ENCODE peak calls at places on chromosomes 1 and 21, in four cellular contexts. D is GM23248, C is PC-3, T is neural progenitor cell. M is an unnamed sample.
A peak's percentile ranks its signal among the peaks of the same experiment; 100 is the strongest.

GRCh38 chr1:209845405-209845725 is 17.6 kb downstream of the UTP25 start:
- DNase-seq in D (no peak), T (no peak), C (no peak), M (no peak)

GRCh38 chr1:179853102-179853501 is 24.5 kb downstream of the TOR1AIP2 start:
- DNase-seq in T (no peak), C (no peak), D (no peak), M (no peak)

GRCh38 chr21:45957986-45958610 is 23.5 kb upstream of the COL6A1 start:
- DNase-seq in T (no peak), D (peak; percentile 95), C (no peak), M (no peak)

GRCh38 chr1:92921031-92922023 is 39.9 kb downstream of the DIPK1A start:
- DNase-seq in T (no peak), C (no peak), D (peak; percentile 31), M (no peak)

GRCh38 chr21:32413697-32414578 is 1.4 kb downstream of the EVA1C start:
- DNase-seq in D (peak; percentile 37), C (peak; percentile 46), T (no peak), M (no peak)

GRCh38 chr1:15764269-15764764 is 5.7 kb downstream of the FBLIM1 start:
- DNase-seq in T (no peak), C (no peak), D (no peak), M (no peak)

GRCh38 chr1:209768354-209768774 is 12.5 kb downstream of the TRAF3IP3 start:
- DNase-seq in T (no peak), C (no peak), D (no peak), M (peak; percentile 5)

GRCh38 chr21:35179990-35180557 is 131.0 kb upstream of the RUNX1 start:
- DNase-seq in C (peak; percentile 91), D (peak; percentile 62), T (no peak), M (no peak)

GRCh38 chr1:13701274-13701650 is 1.3 kb downstream of the PRDM2 start:
- DNase-seq in T (no peak), C (no peak), D (peak; percentile 25), M (peak; percentile 71)
- TF ChIP-seq EZH2phosphoT487 in T (no peak), C (no peak), D (no peak), M (no peak)

DNA sequence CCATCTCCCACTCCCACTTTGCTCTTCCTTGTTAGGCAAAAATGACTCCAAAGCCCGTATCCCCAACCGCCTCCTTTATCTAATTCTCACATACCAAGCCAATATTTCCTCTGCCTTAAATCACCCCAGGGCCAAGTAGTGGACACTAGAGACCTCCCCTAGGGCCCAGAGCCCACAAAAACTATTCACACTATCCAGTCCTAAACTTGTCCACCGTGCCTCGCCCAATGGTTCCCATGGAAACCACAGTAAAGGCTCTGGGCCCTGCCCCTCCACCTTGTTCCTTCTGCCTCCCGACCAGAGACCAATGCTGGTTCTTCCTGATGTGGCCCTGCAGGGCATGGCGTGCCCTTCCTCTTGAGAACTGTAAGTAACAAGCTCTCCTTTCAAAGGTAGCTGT is 11.8 kb downstream of the CFAP107 start:
- DNase-seq in T (peak; percentile 14), D (no peak), C (no peak), M (no peak)
- TF ChIP-seq EZH2phosphoT487 in T (no peak), D (no peak), C (no peak), M (no peak)

GRCh38 chr1:54927475-54928240 is 40.7 kb upstream of the DHCR24 start:
- DNase-seq in D (peak; percentile 52), T (no peak), C (no peak), M (no peak)

GRCh38 chr1:54929700-54930099 is 42.7 kb upstream of the DHCR24 start:
- DNase-seq in T (no peak), D (no peak), C (no peak), M (no peak)

GRCh38 chr1:54931275-54931805 is 44.3 kb upstream of the DHCR24 start:
- DNase-seq in T (no peak), C (no peak), D (no peak), M (no peak)

GRCh38 chr1:54926955-54927354 is 40.0 kb upstream of the DHCR24 start:
- DNase-seq in C (peak; percentile 44), T (no peak), D (peak; percentile 42), M (no peak)

DNA sequence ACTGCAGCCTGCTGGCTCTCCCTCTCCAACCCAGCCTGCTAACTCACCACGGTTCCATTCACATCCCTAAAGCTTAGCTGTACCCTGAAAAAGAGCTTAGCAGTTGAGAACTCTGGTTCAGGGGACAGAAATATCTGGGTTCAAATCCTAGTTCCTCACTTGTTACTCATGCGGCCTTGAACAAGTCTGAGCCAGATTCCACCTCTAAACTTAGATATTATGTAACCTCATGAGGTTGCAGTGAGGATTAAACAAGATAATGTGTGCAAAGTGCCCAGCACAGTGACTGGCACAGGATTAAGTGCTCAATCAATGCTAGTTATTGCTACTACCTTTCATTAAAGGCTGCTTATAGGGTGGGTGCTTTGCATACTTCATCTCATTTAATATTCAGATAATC is 41.3 kb upstream of the DHCR24 start:
- DNase-seq in D (peak; percentile 4), T (no peak), C (no peak), M (no peak)
- TF ChIP-seq EZH2phosphoT487 in D (no peak), T (no peak), C (no peak), M (no peak)

GRCh38 chr1:236535656-236536293 is 12.0 kb downstream of the LGALS8 start:
- DNase-seq in T (no peak), D (no peak), C (no peak), M (no peak)
- TF ChIP-seq EZH2phosphoT487 in T (no peak), D (no peak), C (no peak), M (no peak)

M was measured in OCI-LY7.